ENCODE peak calls at places on chromosomes 11 and 22, in four cellular contexts. V is stimulated activated CD4-positive, alpha-beta T cell treated with anti-CD3 and anti-CD28 coated beads, Interleukin-4, amount 100 ng/mL, for 24 hours; D is kidney tubule cell; J is cardiac muscle cell. T is an unnamed sample.

GRCh38 chr11:10805741-10806140 is 3.0 kb downstream of the EIF4G2 start:
- DNase-seq in V (no peak), D (no peak), J (no peak), T (no peak)

GRCh38 chr22:22855617-22856308 is 31.9 kb upstream of the IGLL5 start:
- DNase-seq in V (no peak), D (peak), J (no peak), T (no peak)

GRCh38 chr11:71211631-71212030 is 40.7 kb downstream of the SHANK2 start:
- DNase-seq in V (no peak), D (no peak), J (no peak), T (no peak)

GRCh38 chr22:24437820-24438328 is 10.5 kb downstream of the ADORA2A start:
- DNase-seq in V (no peak), D (peak), J (no peak), T (peak)

GRCh38 chr11:14789879-14790484 is 102.0 kb downstream of the CYP2R1 start:
- DNase-seq in V (no peak), D (peak), J (no peak), T (peak)

GRCh38 chr11:17544181-17544622 is at the start of gene USH1C:
- DNase-seq in V (no peak), D (peak), J (peak), T (no peak)

GRCh38 chr11:62146476-62147200 is 22.8 kb downstream of the INCENP start:
- DNase-seq in V (no peak), D (no peak), J (no peak), T (no peak)

GRCh38 chr11:73177380-73178091 is 35.4 kb upstream of the FCHSD2 start:
- DNase-seq in V (no peak), D (no peak), J (no peak), T (no peak)

GRCh38 chr11:69374110-69374981 is 80.4 kb downstream of the MYEOV start:
- DNase-seq in V (no peak), D (no peak), J (no peak), T (no peak)

GRCh38 chr11:69108559-69108958 is 47.2 kb upstream of the SMIM38 start:
- DNase-seq in V (no peak), D (no peak), J (no peak), T (no peak)

GRCh38 chr22:24791362-24791761 is 14.6 kb upstream of the SGSM1 start:
- DNase-seq in V (no peak), D (no peak), J (no peak), T (no peak)

GRCh38 chr22:44600386-44600785 is 101.6 kb upstream of the PRR5 start:
- DNase-seq in V (no peak), D (no peak), J (no peak), T (no peak)

GRCh38 chr11:11661356-11662040 is 39.7 kb upstream of the GALNT18 start:
- DNase-seq in V (no peak), D (no peak), J (no peak), T (no peak)

GRCh38 chr11:31560842-31561476 is 51.4 kb downstream of the ELP4 start:
- DNase-seq in V (no peak), D (no peak), J (no peak), T (no peak)

GRCh38 chr22:28594784-28595324 is 84.8 kb downstream of the TTC28 start:
- DNase-seq in V (no peak), D (peak), J (peak), T (peak)

GRCh38 chr11:46281374-46281831 is 3.9 kb downstream of the CREB3L1 start:
- DNase-seq in V (no peak), D (no peak), J (no peak), T (no peak)

GRCh38 chr11:3052109-3052479 is 5.1 kb downstream of the CARS1 start:
- DNase-seq in V (no peak), D (no peak), J (no peak), T (no peak)

GRCh38 chr11:27933992-27934829 is 173.7 kb downstream of the KIF18A start:
- DNase-seq in V (no peak), D (peak), J (no peak), T (peak)

GRCh38 chr22:23840026-23840425 is 1.2 kb upstream of the DERL3 start:
- DNase-seq in V (no peak), D (no peak), J (no peak), T (no peak)

GRCh38 chr11:117390743-117391142 is 63.1 kb downstream of the CEP164 start:
- DNase-seq in V (no peak), D (no peak), J (no peak), T (no peak)

GRCh38 chr22:19466126-19466716 is 12.8 kb downstream of the UFD1 start:
- DNase-seq in V (no peak), D (no peak), J (no peak), T (no peak)

GRCh38 chr11:64007160-64007628 is 21.0 kb downstream of the OTUB1 start:
- DNase-seq in V (no peak), D (peak), J (peak), T (peak)

GRCh38 chr22:43396934-43397457 is 14.8 kb upstream of the MPPED1 start:
- DNase-seq in V (no peak), D (no peak), J (no peak), T (no peak)

GRCh38 chr11:69213964-69214363 is 58.2 kb downstream of the SMIM38 start:
- DNase-seq in V (no peak), D (no peak), J (no peak), T (no peak)

T was measured in renal cortical epithelial cell.